ENCODE peak calls at places on chromosomes 12 and 14, in seven cellular contexts. X is SK-N-SH, J is HCT116, T is H1, K is HepG2, F is K562, R is GM12878. E is an unnamed sample.

GRCh38 chr14:72892103-72892878 is 1.6 kb downstream of the DPF3 start:
- DNase-seq in T (no peak), R (no peak), J (no peak), K (no peak), X (peak; percentile 56), F (no peak), E (no peak)

GRCh38 chr14:59086241-59086899 is 102.1 kb upstream of the DAAM1 start:
- DNase-seq in R (no peak), T (no peak), K (no peak), J (no peak), X (peak; percentile 25), F (no peak), E (no peak)

GRCh38 chr14:100155049-100155621 is 4.3 kb downstream of the DEGS2 start:
- DNase-seq in F (peak; percentile 67), J (peak; percentile 33), X (peak; percentile 64), K (peak; percentile 46), R (no peak), T (peak; percentile 73), E (peak; percentile 79)

GRCh38 chr14:105847400-105847799 is 321.0 kb downstream of the TMEM121 start:
- DNase-seq in K (no peak), T (no peak), X (no peak), J (no peak), R (no peak), F (no peak), E (no peak)

GRCh38 chr12:83886479-83886878 is 1026.1 kb downstream of the SLC6A15 start:
- DNase-seq in J (no peak), R (no peak), X (no peak), F (no peak), K (no peak), T (no peak), E (no peak)

GRCh38 chr12:121334513-121335343 is 17.5 kb downstream of the ANAPC5 start:
- DNase-seq in R (peak; percentile 26), K (peak; percentile 58), T (no peak), J (peak; percentile 46), F (peak; percentile 58), X (peak; percentile 64), E (peak; percentile 44)

GRCh38 chr12:52007982-52008510 is 1.3 kb downstream of the TAMALIN start:
- DNase-seq in R (no peak), X (no peak), K (no peak), F (no peak), J (no peak), T (no peak), E (no peak)

GRCh38 chr12:76586764-76587395 is 27.3 kb upstream of the OSBPL8 start:
- DNase-seq in X (peak; percentile 16), F (peak; percentile 22), K (peak; percentile 28), J (peak; percentile 27), R (no peak), T (no peak), E (peak; percentile 18)

GRCh38 chr14:105500726-105501101 is 9.7 kb downstream of the TEDC1 start:
- DNase-seq in F (no peak), X (peak; percentile 25), R (no peak), K (no peak), T (no peak), J (no peak), E (no peak)

GRCh38 chr12:131929530-131930456 is 717 bp downstream of the PUS1 start:
- DNase-seq in J (no peak), R (no peak), K (no peak), T (no peak), F (peak; percentile 81), X (peak; percentile 73), E (no peak)

GRCh38 chr14:55974046-55974582 is 144.1 kb upstream of the PELI2 start:
- DNase-seq in R (no peak), K (no peak), X (no peak), J (no peak), F (no peak), T (no peak), E (no peak)

GRCh38 chr12:1966561-1967211 is 37.6 kb downstream of the DCP1B start:
- DNase-seq in J (no peak), X (no peak), T (no peak), F (no peak), R (no peak), K (no peak), E (no peak)

GRCh38 chr14:50657753-50658152 is 10.4 kb downstream of the SAV1 start:
- DNase-seq in T (no peak), R (no peak), J (no peak), F (no peak), X (no peak), K (no peak), E (no peak)

GRCh38 chr14:37047226-37047625 is 125.2 kb downstream of the SLC25A21 start:
- DNase-seq in F (no peak), K (no peak), J (no peak), T (no peak), R (no peak), X (no peak), E (no peak)

GRCh38 chr12:21941522-21942376 is 523 bp upstream of the ABCC9 start:
- DNase-seq in K (no peak), J (no peak), T (no peak), F (no peak), X (peak; percentile 33), R (no peak), E (peak; percentile 68)

GRCh38 chr12:70609739-70610491 is 27.3 kb downstream of the PTPRB start:
- DNase-seq in T (no peak), K (no peak), J (no peak), X (peak; percentile 81), F (peak; percentile 14), R (no peak), E (no peak)

GRCh38 chr14:23076785-23077408 is 18.0 kb downstream of the ACIN1 start:
- DNase-seq in T (no peak), J (no peak), X (peak; percentile 48), F (no peak), K (peak; percentile 68), R (no peak), E (no peak)

GRCh38 chr12:73076760-73077159 is 804.6 kb downstream of the TRHDE start:
- DNase-seq in T (no peak), J (no peak), K (no peak), F (no peak), X (no peak), R (no peak), E (no peak)

GRCh38 chr12:24948816-24949722 is at the start of gene BCAT1:
- DNase-seq in K (peak; percentile 61), T (peak; percentile 57), X (peak; percentile 79), F (peak; percentile 75), J (no peak), R (no peak), E (peak; percentile 93)

GRCh38 chr12:42030588-42030987 is 114.1 kb downstream of the GXYLT1 start:
- DNase-seq in T (no peak), R (no peak), J (no peak), K (no peak), F (no peak), X (no peak), E (no peak)

GRCh38 chr12:26188132-26188531 is 7.2 kb upstream of the SSPN start:
- DNase-seq in J (no peak), F (no peak), X (no peak), R (no peak), K (no peak), T (no peak), E (no peak)

GRCh38 chr12:26187014-26187413 is 8.4 kb upstream of the SSPN start:
- DNase-seq in R (no peak), J (no peak), X (no peak), F (no peak), K (no peak), T (no peak), E (no peak)

GRCh38 chr12:26185532-26186320 is 9.6 kb upstream of the SSPN start:
- DNase-seq in J (no peak), T (no peak), R (no peak), X (no peak), K (no peak), F (no peak), E (no peak)

GRCh38 chr12:26187429-26187828 is 7.9 kb upstream of the SSPN start:
- DNase-seq in X (no peak), R (no peak), J (no peak), F (no peak), K (peak; percentile 12), T (no peak), E (no peak)

DNA sequence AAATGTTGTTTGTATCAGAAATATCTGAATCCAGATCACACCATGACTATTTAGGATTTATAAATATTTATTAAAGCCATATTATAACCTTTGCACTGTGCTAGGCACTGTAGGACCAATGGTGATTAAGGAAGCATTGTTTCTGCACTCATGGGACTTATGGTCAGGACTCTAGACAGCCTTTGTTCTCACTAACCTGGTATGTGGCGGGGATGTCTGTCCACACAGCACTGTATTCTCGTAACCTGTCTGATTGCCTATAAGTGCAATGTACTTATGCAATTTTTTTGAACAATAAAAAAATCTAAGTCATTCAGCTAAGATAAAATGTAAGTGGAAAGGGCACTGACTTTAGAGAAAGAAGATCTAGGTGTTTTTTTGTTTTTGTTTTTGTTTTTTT is 6.7 kb upstream of the SSPN start:
- DNase-seq in T (no peak), F (no peak), J (no peak), X (no peak), R (no peak), K (no peak), E (no peak)
- TF ChIP-seq YY1 in T (no peak), F (no peak), J (no peak), X (no peak), R (no peak), K (no peak), E (no peak)

GRCh38 chr14:43413094-43413493 is 1094.0 kb downstream of the FSCB start:
- DNase-seq in K (no peak), J (no peak), F (no peak), X (no peak), T (no peak), R (no peak), E (no peak)

GRCh38 chr14:43418314-43418713 is 1088.8 kb downstream of the FSCB start:
- DNase-seq in T (no peak), J (no peak), X (no peak), R (no peak), F (no peak), K (no peak), E (no peak)
- H3K4me1 ChIP-seq in T (no peaks in the 10 kb centered on the region), J (no peaks in the 10 kb centered on the region), X (no peaks in the 10 kb centered on the region), R (no peaks in the 10 kb centered on the region), F (no peaks in the 10 kb centered on the region), K (no peaks in the 10 kb centered on the region), E (no peaks in the 10 kb centered on the region)

DNA sequence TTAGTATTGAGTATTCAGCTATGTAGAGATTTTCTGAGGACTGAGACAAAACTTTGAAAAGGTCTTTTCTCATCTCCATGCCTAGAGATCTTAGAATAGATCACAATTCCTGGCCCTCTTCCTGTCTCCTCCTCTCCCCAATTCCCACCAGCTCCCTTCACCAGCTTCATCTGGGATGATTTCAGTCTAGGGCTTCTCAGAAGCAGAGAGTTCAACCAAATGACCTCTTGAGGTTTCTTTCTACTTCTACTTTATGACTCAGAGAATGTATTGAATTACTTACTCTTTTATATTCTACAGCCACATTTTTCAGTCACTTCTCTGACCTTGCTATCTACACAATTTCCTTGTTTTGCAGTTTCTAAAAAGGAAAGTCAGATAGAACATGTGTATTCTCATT is 19.4 kb upstream of the SNX6 start:
- DNase-seq in R (no peak), T (no peak), K (no peak), F (no peak), J (no peak), X (no peak), E (no peak)
- TF ChIP-seq YY1 in R (no peak), T (no peak), K (no peak), F (no peak), J (no peak), X (no peak), E (no peak)

DNA sequence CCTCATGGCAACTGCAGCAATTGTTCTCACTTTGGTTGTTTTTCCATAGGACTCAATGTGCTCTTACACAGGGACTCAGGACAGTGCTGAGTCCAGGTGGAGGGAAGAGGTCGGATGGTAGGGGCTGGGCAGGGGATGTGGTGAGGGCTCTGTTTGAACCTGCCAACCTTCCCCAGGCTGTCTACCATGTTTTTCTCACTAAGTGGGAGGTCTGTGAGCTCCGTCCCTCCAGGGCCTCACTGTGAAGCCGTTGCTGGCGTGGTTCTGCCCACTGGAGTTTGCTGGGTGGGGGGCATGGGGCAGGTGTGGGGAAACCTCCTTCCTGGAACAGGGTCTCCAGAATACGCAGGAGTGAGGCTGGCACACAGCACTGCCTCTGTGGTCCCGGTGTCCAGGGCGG is 20.7 kb upstream of the PRMT8 start:
- DNase-seq in X (no peak), J (no peak), F (no peak), K (no peak), T (no peak), R (no peak), E (no peak)
- H3K4me1 ChIP-seq in X (no peaks in the 10 kb centered on the region), J (no peaks in the 10 kb centered on the region), F (no peaks in the 10 kb centered on the region), K (no peaks in the 10 kb centered on the region), T (peaks cover 6% of the 10 kb centered on the region), R (no peaks in the 10 kb centered on the region), E (peaks cover 16% of the 10 kb centered on the region)